ENCODE peak calls at places on chromosomes 4 and X, in six cellular contexts. W is NB4, A is osteocyte, F is dorsolateral prefrontal cortex, I is GM13976, D is HFFc6. E is an unnamed sample.

GRCh38 chrX:49282647-49283011 is 13.0 kb downstream of the PPP1R3F start:
- DNase-seq in A (no peak), D (peak; percentile 22), F (no peak), I (no peak), W (peak; percentile 20), E (no peak)

GRCh38 chr4:171334549-171334948 is 478.7 kb upstream of the GALNTL6 start:
- DNase-seq in I (no peak), W (peak; percentile 6), D (no peak), A (no peak), F (no peak), E (no peak)

GRCh38 chr4:6779667-6780565 is 2.6 kb upstream of the KIAA0232 start:
- DNase-seq in I (no peak), A (no peak), W (peak; percentile 86), D (no peak), F (no peak), E (no peak)

GRCh38 chr4:138412847-138413246 is 170.7 kb upstream of the SLC7A11 start:
- DNase-seq in F (no peak), A (no peak), D (no peak), I (no peak), W (no peak), E (no peak)

GRCh38 chrX:10072786-10073568 is 83.8 kb upstream of the CLCN4 start:
- DNase-seq in D (no peak), I (no peak), A (no peak), W (no peak), F (no peak), E (no peak)

GRCh38 chr4:185508162-185508561 is 27.1 kb downstream of the PDLIM3 start:
- DNase-seq in A (no peak), W (no peak), I (no peak), D (no peak), F (no peak), E (no peak)

GRCh38 chr4:161010227-161010626 is 1153.6 kb downstream of the FSTL5 start:
- DNase-seq in A (no peak), I (no peak), W (no peak), F (no peak), D (no peak), E (no peak)

GRCh38 chr4:106287353-106287969 is 28.5 kb downstream of the TBCK start:
- DNase-seq in D (peak; percentile 85), I (no peak), W (peak; percentile 80), A (no peak), F (no peak), E (no peak)

GRCh38 chr4:6815029-6815836 is 32.7 kb downstream of the KIAA0232 start:
- DNase-seq in I (no peak), D (no peak), A (no peak), F (no peak), W (no peak), E (no peak)

GRCh38 chrX:132461886-132462285 is 27.0 kb downstream of the MBNL3 start:
- DNase-seq in D (no peak), W (no peak), F (no peak), A (no peak), I (no peak), E (no peak)

GRCh38 chr4:47017494-47017893 is 13.9 kb upstream of the GABRB1 start:
- DNase-seq in W (no peak), F (no peak), I (no peak), A (no peak), D (no peak), E (no peak)

GRCh38 chr4:36392049-36392448 is 110.6 kb downstream of the DTHD1 start:
- DNase-seq in W (no peak), F (no peak), D (no peak), I (no peak), A (no peak), E (no peak)

GRCh38 chr4:171940656-171941055 is 127.5 kb downstream of the GALNTL6 start:
- DNase-seq in A (no peak), I (no peak), W (no peak), F (no peak), D (no peak), E (no peak)

GRCh38 chr4:8400641-8401325 is 39.7 kb downstream of the ACOX3 start:
- DNase-seq in I (no peak), D (peak; percentile 55), A (no peak), F (no peak), W (peak; percentile 75), E (no peak)

GRCh38 chr4:124890522-124890921 is 178.0 kb upstream of the ANKRD50 start:
- DNase-seq in D (no peak), A (no peak), I (no peak), W (no peak), F (no peak), E (no peak)

GRCh38 chr4:8547108-8547911 is 32.9 kb upstream of the GPR78 start:
- DNase-seq in D (peak; percentile 39), A (no peak), I (peak; percentile 76), W (peak; percentile 72), F (no peak), E (peak; percentile 19)

GRCh38 chrX:15930585-15930984 is 76.0 kb upstream of the AP1S2 start:
- DNase-seq in I (peak; percentile 16), F (no peak), W (peak; percentile 27), D (no peak), A (no peak), E (no peak)

GRCh38 chr4:13484749-13485345 is 707 bp upstream of the RAB28 start:
- DNase-seq in I (no peak), W (no peak), A (no peak), D (peak; percentile 26), F (no peak), E (no peak)

DNA sequence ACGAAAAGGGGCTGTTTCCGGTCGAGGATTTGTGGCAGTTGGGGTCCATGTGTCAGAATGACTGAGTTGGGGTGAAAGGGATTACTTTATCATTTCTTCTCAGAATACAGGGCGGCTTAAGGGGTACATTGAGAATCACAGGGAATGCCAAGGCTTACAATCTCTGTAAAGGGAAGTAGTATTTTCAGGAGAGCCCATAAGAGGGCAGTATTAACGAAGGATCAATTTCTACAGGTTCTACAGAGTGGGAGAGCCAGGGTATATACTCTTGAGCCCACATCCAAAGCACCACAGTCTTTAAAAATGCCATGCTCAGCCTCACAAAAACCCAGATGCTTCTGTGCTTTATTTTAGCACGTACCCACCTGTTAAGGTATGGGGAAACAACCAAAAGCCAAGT is 67.7 kb upstream of the ZXDA start:
- DNase-seq in W (peak; percentile 17), F (no peak), D (no peak), A (no peak), I (no peak), E (no peak)
- TF ChIP-seq CTCF in W (no peak), F (no peak), D (no peak), A (no peak), I (no peak), E (no peak)

GRCh38 chr4:168945291-168945690 is 64.8 kb downstream of the CBR4 start:
- DNase-seq in D (no peak), A (no peak), F (no peak), W (no peak), I (no peak), E (no peak)

DNA sequence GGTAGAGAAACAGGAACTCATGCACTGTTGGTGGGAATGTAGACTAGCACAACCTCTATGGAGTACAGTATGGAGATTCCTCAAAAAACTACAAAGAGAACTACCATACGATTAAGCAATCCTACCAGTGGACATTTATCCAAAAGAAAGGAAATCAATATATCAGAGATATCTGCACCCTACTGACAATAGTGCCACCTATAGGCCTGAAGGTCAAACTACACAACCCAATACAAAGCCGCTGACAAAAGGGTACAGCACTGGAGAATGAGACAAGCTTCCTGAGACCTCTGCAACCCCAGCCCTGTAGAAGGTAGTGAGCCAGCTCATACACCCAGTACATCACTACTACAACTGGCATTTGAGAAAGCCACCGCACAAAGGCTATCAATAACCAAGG is 67.1 kb downstream of the CBR4 start:
- DNase-seq in A (no peak), W (peak; percentile 12), D (peak; percentile 2), F (no peak), I (no peak), E (no peak)
- TF ChIP-seq CTCF in A (peak; percentile 39), W (peak; percentile 48), D (peak; percentile 80), F (no peak), I (peak; percentile 7), E (peak; percentile 74)

DNA sequence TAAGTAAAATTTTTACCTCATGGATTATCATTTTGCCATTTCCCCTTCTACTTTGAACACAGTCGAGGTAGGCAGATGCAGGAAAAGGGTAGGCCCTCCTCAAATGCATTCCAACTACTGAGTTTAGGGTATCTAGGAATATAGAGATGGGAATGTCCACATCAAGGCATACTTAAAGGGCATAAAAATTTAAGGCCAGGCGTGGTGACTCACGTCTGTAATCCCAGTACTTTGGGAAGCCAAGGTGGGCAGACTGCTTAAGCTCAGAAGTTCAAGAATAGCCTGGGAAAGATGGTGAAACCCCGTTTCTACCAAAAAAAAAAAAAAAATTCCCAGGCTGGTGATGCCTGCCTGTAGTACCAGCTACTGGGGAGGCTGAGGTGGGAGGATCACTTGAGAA is 146.5 kb downstream of the PDGFC start:
- DNase-seq in W (no peak), A (no peak), I (no peak), D (no peak), F (no peak), E (no peak)
- TF ChIP-seq CTCF in W (no peak), A (no peak), I (no peak), D (no peak), F (no peak), E (no peak)

DNA sequence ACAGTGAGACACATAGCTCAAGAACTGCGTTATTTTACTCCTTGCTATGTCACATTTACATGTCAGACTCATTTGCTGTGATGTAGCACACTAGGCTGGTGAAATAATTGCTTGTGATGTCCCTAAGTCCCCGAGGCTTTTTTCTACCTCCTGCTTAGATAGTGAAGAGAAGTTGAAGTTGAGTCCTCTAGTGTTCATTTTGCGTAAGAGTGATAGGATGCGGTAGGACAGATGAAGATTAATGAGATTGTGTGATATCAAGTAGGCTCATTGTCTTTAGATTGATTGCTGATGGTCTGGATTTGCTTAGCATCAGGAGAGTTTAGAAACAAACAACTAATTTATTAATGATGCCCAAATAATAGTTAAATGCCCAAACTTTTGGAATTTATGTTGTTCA is 173.6 kb upstream of the NUDT6 start:
- DNase-seq in F (no peak), W (peak; percentile 39), I (no peak), D (no peak), A (no peak), E (no peak)
- TF ChIP-seq CTCF in F (no peak), W (peak; percentile 27), I (no peak), D (peak; percentile 50), A (peak; percentile 55), E (no peak)

GRCh38 chr4:119692001-119692400 is 63.4 kb upstream of the PDE5A start:
- DNase-seq in W (no peak), F (no peak), A (no peak), I (no peak), D (peak; percentile 35), E (no peak)
- TF ChIP-seq CTCF in W (no peak), F (no peak), A (peak; percentile 29), I (no peak), D (peak; percentile 49), E (no peak)

DNA sequence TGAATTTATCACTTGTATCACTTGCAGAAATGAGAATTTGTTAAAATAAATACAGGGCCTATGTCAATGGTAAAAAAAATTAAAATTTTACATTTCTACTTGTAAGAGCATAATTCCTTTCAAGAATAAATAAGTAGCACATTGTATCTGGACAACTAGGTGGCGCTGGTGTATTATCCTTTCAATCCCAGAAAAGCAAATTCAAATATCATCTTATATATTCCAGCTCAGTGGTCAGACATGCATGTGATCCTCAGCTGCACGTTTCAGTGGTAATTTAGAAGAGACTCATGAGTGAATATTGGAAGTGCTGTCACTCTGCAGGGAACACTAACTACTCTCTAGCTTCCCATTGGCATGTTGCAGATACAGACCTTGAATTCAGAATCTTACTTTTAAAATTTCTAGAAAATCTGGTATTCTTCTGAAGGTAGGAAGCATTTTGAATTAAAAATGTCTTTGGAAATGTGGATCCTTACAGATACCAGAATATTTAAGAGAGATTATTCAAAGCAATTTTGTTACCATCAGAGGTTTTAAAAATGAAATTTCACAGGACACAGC is 1414.7 kb upstream of the TENM3 start:
- DNase-seq in A (no peak), F (no peak), I (no peak), W (peak; percentile 56), D (peak; percentile 61), E (peak; percentile 22)
- TF ChIP-seq CTCF in A (peak; percentile 82), F (peak; percentile 88), I (peak; percentile 50), W (peak; percentile 44), D (peak; percentile 89), E (peak; percentile 40)

E was measured in activated CD8-positive, alpha-beta T cell treated with anti-CD3 and anti-CD28 coated beads for 36 hours.